ENCODE peak calls at places on chromosomes 13 and 19, in eight cellular contexts. W is NCI-H345; X is stimulated activated CD4-positive, alpha-beta T cell treated with anti-CD3 and anti-CD28 coated beads, TNF-alpha, amount 100 ng/mL, for 1 hour; F is fibroblast of pulmonary artery; P is pancreas; G is uterus; U is activated CD8-positive, alpha-beta memory T cell treated with anti-CD3 and anti-CD28 coated beads for 1 hour; D is GOT3. Y is an unnamed sample.

GRCh38 chr19:40163541-40164129 is 27.6 kb upstream of the MAP3K10 start:
- DNase-seq in W (no peak), X (no peak), F (no peak), P (no peak), G (no peak), U (no peak), D (no peak), Y (no peak)

GRCh38 chr19:30473334-30473867 is 101.2 kb downstream of the ZNF536 start:
- DNase-seq in W (no peak), X (no peak), F (no peak), P (no peak), G (no peak), U (no peak), D (no peak), Y (no peak)

GRCh38 chr13:95301947-95302386 is 716 bp upstream of the ABCC4 start:
- DNase-seq in W (no peak), X (no peak), F (peak), P (no peak), G (no peak), U (no peak), D (no peak), Y (no peak)

GRCh38 chr19:23851966-23852365 is 62.7 kb upstream of the ZNF726 start:
- DNase-seq in W (no peak), X (no peak), F (no peak), P (no peak), G (no peak), U (no peak), D (no peak), Y (no peak)

GRCh38 chr13:84655677-84656076 is 773.4 kb upstream of the SLITRK1 start:
- DNase-seq in W (no peak), X (no peak), F (peak), P (no peak), G (no peak), U (no peak), D (no peak), Y (no peak)

GRCh38 chr13:101098873-101099272 is 317.4 kb downstream of the NALCN start:
- DNase-seq in W (no peak), X (no peak), F (no peak), P (no peak), G (no peak), U (no peak), D (no peak), Y (no peak)

GRCh38 chr19:29831041-29831548 is 19.3 kb downstream of the CCNE1 start:
- DNase-seq in W (no peak), X (no peak), F (no peak), P (no peak), G (no peak), U (no peak), D (no peak), Y (no peak)

GRCh38 chr19:24177686-24178085 is 90.7 kb downstream of the ZNF254 start:
- DNase-seq in W (no peak), X (no peak), F (no peak), P (peak), G (no peak), U (no peak), D (no peak), Y (no peak)

GRCh38 chr19:741506-742131 is 9.3 kb upstream of the MISP start:
- DNase-seq in W (no peak), X (no peak), F (no peak), P (peak), G (no peak), U (no peak), D (no peak), Y (no peak)

GRCh38 chr13:40624338-40624737 is 42.1 kb downstream of the FOXO1 start:
- DNase-seq in W (no peak), X (no peak), F (no peak), P (no peak), G (no peak), U (no peak), D (no peak), Y (no peak)

GRCh38 chr19:4402171-4403004 is at the start of gene CHAF1A:
- DNase-seq in W (peak), X (peak), F (peak), P (peak), G (peak), U (peak), D (peak), Y (no peak)

GRCh38 chr19:28710278-28710677 is 502.7 kb downstream of the UQCRFS1 start:
- DNase-seq in W (peak), X (no peak), F (peak), P (no peak), G (no peak), U (no peak), D (no peak), Y (no peak)

GRCh38 chr19:50050406-50051223 is 24.8 kb downstream of the ZNF473 start:
- DNase-seq in W (peak), X (peak), F (peak), P (no peak), G (peak), U (peak), D (peak), Y (no peak)

GRCh38 chr13:74290324-74290773 is 156.1 kb upstream of the KLF12 start:
- DNase-seq in W (peak), X (peak), F (peak), P (no peak), G (peak), U (no peak), D (no peak), Y (no peak)

GRCh38 chr13:98103942-98104880 is 38.7 kb upstream of the FARP1 start:
- DNase-seq in W (no peak), X (no peak), F (peak), P (no peak), G (no peak), U (no peak), D (no peak), Y (no peak)

GRCh38 chr19:44879309-44880065 is 11.6 kb upstream of the TOMM40 start:
- DNase-seq in W (no peak), X (no peak), F (no peak), P (peak), G (no peak), U (no peak), D (no peak), Y (no peak)

GRCh38 chr13:98921015-98921414 is 56.8 kb downstream of the DOCK9 start:
- DNase-seq in W (no peak), X (no peak), F (no peak), P (no peak), G (no peak), U (no peak), D (no peak), Y (no peak)

GRCh38 chr13:33445476-33445875 is 159.9 kb upstream of the STARD13 start:
- DNase-seq in W (no peak), X (no peak), F (no peak), P (no peak), G (no peak), U (no peak), D (no peak), Y (no peak)

GRCh38 chr13:46530084-46530935 is 22.7 kb upstream of the LRCH1 start:
- DNase-seq in W (no peak), X (no peak), F (peak), P (no peak), G (no peak), U (no peak), D (no peak), Y (no peak)

GRCh38 chr19:30328096-30328495 is 44.1 kb upstream of the ZNF536 start:
- DNase-seq in W (no peak), X (no peak), F (no peak), P (no peak), G (no peak), U (no peak), D (no peak), Y (no peak)

GRCh38 chr19:6092329-6093286 is 17.7 kb downstream of the RFX2 start:
- DNase-seq in W (peak), X (no peak), F (peak), P (peak), G (peak), U (no peak), D (peak), Y (no peak)

GRCh38 chr13:22451345-22451744 is 729.4 kb upstream of the SGCG start:
- DNase-seq in W (peak), X (no peak), F (no peak), P (no peak), G (no peak), U (no peak), D (no peak), Y (no peak)

GRCh38 chr19:43780706-43781525 is at the start of gene KCNN4:
- DNase-seq in W (no peak), X (peak), F (peak), P (no peak), G (no peak), U (peak), D (no peak), Y (no peak)

GRCh38 chr13:111494641-111495040 is 174.2 kb downstream of the TEX29 start:
- DNase-seq in W (no peak), X (no peak), F (no peak), P (no peak), G (no peak), U (no peak), D (no peak), Y (no peak)

GRCh38 chr19:40191836-40192646 is 815 bp downstream of the MAP3K10 start:
- DNase-seq in W (peak), X (no peak), F (peak), P (peak), G (no peak), U (no peak), D (no peak), Y (no peak)

GRCh38 chr13:30526612-30527217 is 61.0 kb upstream of the HMGB1 start:
- DNase-seq in W (no peak), X (no peak), F (peak), P (no peak), G (peak), U (no peak), D (no peak), Y (no peak)

GRCh38 chr13:84902243-84902642 is 897.0 kb downstream of the SLITRK6 start:
- DNase-seq in W (no peak), X (no peak), F (no peak), P (no peak), G (no peak), U (no peak), D (no peak), Y (no peak)

GRCh38 chr13:113856716-113857065 is 7.2 kb downstream of the GAS6 start:
- DNase-seq in W (no peak), X (no peak), F (peak), P (no peak), G (no peak), U (no peak), D (no peak), Y (no peak)

GRCh38 chr13:79011179-79011578 is 352.2 kb upstream of the OBI1 start:
- DNase-seq in W (no peak), X (no peak), F (no peak), P (no peak), G (no peak), U (no peak), D (no peak), Y (no peak)

GRCh38 chr19:1248454-1249297 is at the start of gene MIDN:
- DNase-seq in W (peak), X (peak), F (peak), P (peak), G (peak), U (peak), D (peak), Y (no peak)

GRCh38 chr19:35462476-35462953 is 14.5 kb downstream of the FFAR2 start:
- DNase-seq in W (no peak), X (peak), F (no peak), P (no peak), G (no peak), U (peak), D (no peak), Y (no peak)

GRCh38 chr19:49894879-49895565 is 1.7 kb downstream of the IL4I1 start:
- DNase-seq in W (no peak), X (no peak), F (no peak), P (no peak), G (no peak), U (no peak), D (no peak), Y (no peak)

GRCh38 chr13:109152941-109153340 is 523.5 kb downstream of the MYO16 start:
- DNase-seq in W (no peak), X (no peak), F (no peak), P (no peak), G (no peak), U (no peak), D (no peak), Y (no peak)

GRCh38 chr19:18659281-18660050 is 22.6 kb downstream of the KLHL26 start:
- DNase-seq in W (no peak), X (no peak), F (peak), P (no peak), G (peak), U (no peak), D (no peak), Y (no peak)

GRCh38 chr13:113411216-113412023 is 41.9 kb downstream of the ADPRHL1 start:
- DNase-seq in W (no peak), X (no peak), F (peak), P (peak), G (no peak), U (no peak), D (no peak), Y (no peak)

GRCh38 chr19:11018179-11018578 is 57.3 kb downstream of the SMARCA4 start:
- DNase-seq in W (no peak), X (no peak), F (no peak), P (no peak), G (peak), U (no peak), D (no peak), Y (no peak)